ENCODE peak calls at places on chromosome 2, in four cellular contexts. One of them, this sample, is unnamed.

GRCh38 chr2:135299656-135300244 is 231.3 kb downstream of the ZRANB3 start:
- DNase-seq in K562: no peak
- DNase-seq in HepG2: no peak
- DNase-seq in GM12878: peak
- DNase-seq in this sample: no peak

GRCh38 chr2:187577310-187577709 is 23.1 kb upstream of the TFPI start:
- DNase-seq in K562: no peak
- DNase-seq in HepG2: peak
- DNase-seq in GM12878: no peak
- DNase-seq in this sample: no peak

GRCh38 chr2:171013851-171014250 is 84.8 kb downstream of the GORASP2 start:
- DNase-seq in K562: no peak
- DNase-seq in HepG2: no peak
- DNase-seq in GM12878: no peak
- DNase-seq in this sample: no peak

GRCh38 chr2:231554327-231554726 is 24.1 kb upstream of the NMUR1 start:
- DNase-seq in K562: no peak
- DNase-seq in HepG2: no peak
- DNase-seq in GM12878: no peak
- DNase-seq in this sample: no peak

GRCh38 chr2:124258481-124258880 is 233.4 kb downstream of the CNTNAP5 start:
- DNase-seq in K562: no peak
- DNase-seq in HepG2: no peak
- DNase-seq in GM12878: no peak
- DNase-seq in this sample: no peak

GRCh38 chr2:85539361-85540130 is 578 bp downstream of the MAT2A start:
- DNase-seq in K562: peak
- DNase-seq in HepG2: peak
- DNase-seq in GM12878: peak
- DNase-seq in this sample: peak

GRCh38 chr2:10668402-10669012 is 21.3 kb downstream of the NOL10 start:
- DNase-seq in K562: peak
- DNase-seq in HepG2: peak
- DNase-seq in GM12878: peak
- DNase-seq in this sample: no peak

GRCh38 chr2:65896446-65896845 is 464.0 kb upstream of the SPRED2 start:
- DNase-seq in K562: no peak
- DNase-seq in HepG2: no peak
- DNase-seq in GM12878: no peak
- DNase-seq in this sample: no peak

GRCh38 chr2:42770288-42771131 is 6.6 kb upstream of the OXER1 start:
- DNase-seq in K562: peak
- DNase-seq in HepG2: peak
- DNase-seq in GM12878: no peak
- DNase-seq in this sample: peak

GRCh38 chr2:225122582-225123486 is 80.6 kb upstream of the DOCK10 start:
- DNase-seq in K562: peak
- DNase-seq in HepG2: no peak
- DNase-seq in GM12878: no peak
- DNase-seq in this sample: peak

GRCh38 chr2:134154269-134154668 is 99.6 kb upstream of the MGAT5 start:
- DNase-seq in K562: peak
- DNase-seq in HepG2: no peak
- DNase-seq in GM12878: peak
- DNase-seq in this sample: no peak

GRCh38 chr2:39718483-39718882 is 52.8 kb downstream of the TMEM178A start:
- DNase-seq in K562: no peak
- DNase-seq in HepG2: peak
- DNase-seq in GM12878: no peak
- DNase-seq in this sample: no peak

GRCh38 chr2:219719521-219719920 is 92.1 kb downstream of the SLC4A3 start:
- DNase-seq in K562: no peak
- DNase-seq in HepG2: no peak
- DNase-seq in GM12878: no peak
- DNase-seq in this sample: no peak

GRCh38 chr2:241817126-241817820 is 8.3 kb downstream of the NEU4 start:
- DNase-seq in K562: no peak
- DNase-seq in HepG2: no peak
- DNase-seq in GM12878: no peak
- DNase-seq in this sample: no peak

GRCh38 chr2:220226076-220226475 is 598.6 kb downstream of the SLC4A3 start:
- DNase-seq in K562: no peak
- DNase-seq in HepG2: no peak
- DNase-seq in GM12878: no peak
- DNase-seq in this sample: no peak

GRCh38 chr2:111930875-111931274 is 32.5 kb downstream of the MERTK start:
- DNase-seq in K562: no peak
- DNase-seq in HepG2: no peak
- DNase-seq in GM12878: peak
- DNase-seq in this sample: no peak

GRCh38 chr2:16189019-16189850 is 248.9 kb downstream of the MYCN start:
- DNase-seq in K562: no peak
- DNase-seq in HepG2: no peak
- DNase-seq in GM12878: no peak
- DNase-seq in this sample: no peak

GRCh38 chr2:100944617-100945432 is 57.3 kb upstream of the RPL31 start:
- DNase-seq in K562: no peak
- DNase-seq in HepG2: no peak
- DNase-seq in GM12878: no peak
- DNase-seq in this sample: no peak

GRCh38 chr2:224084266-224084892 is 45.3 kb upstream of the SERPINE2 start:
- DNase-seq in K562: peak
- DNase-seq in HepG2: no peak
- DNase-seq in GM12878: no peak
- DNase-seq in this sample: no peak

GRCh38 chr2:169815849-169816248 is 8.9 kb downstream of the METTL5 start:
- DNase-seq in K562: no peak
- DNase-seq in HepG2: peak
- DNase-seq in GM12878: no peak
- DNase-seq in this sample: no peak

GRCh38 chr2:120511546-120512320 is 165.8 kb downstream of the INHBB start:
- DNase-seq in K562: no peak
- DNase-seq in HepG2: no peak
- DNase-seq in GM12878: no peak
- DNase-seq in this sample: no peak

GRCh38 chr2:219419331-219420197 is 1.4 kb downstream of the DES start:
- DNase-seq in K562: peak
- DNase-seq in HepG2: no peak
- DNase-seq in GM12878: no peak
- DNase-seq in this sample: no peak

GRCh38 chr2:109185801-109186570 is 57.0 kb downstream of the SH3RF3 start:
- DNase-seq in K562: no peak
- DNase-seq in HepG2: no peak
- DNase-seq in GM12878: no peak
- DNase-seq in this sample: no peak

GRCh38 chr2:6747433-6747832 is 118.3 kb downstream of the CMPK2 start:
- DNase-seq in K562: no peak
- DNase-seq in HepG2: no peak
- DNase-seq in GM12878: no peak
- DNase-seq in this sample: no peak

GRCh38 chr2:159088906-159089305 is 120.5 kb downstream of the TANC1 start:
- DNase-seq in K562: no peak
- DNase-seq in HepG2: no peak
- DNase-seq in GM12878: no peak
- DNase-seq in this sample: no peak

GRCh38 chr2:25483584-25484266 is 142.0 kb upstream of the DNMT3A start:
- DNase-seq in K562: no peak
- DNase-seq in HepG2: no peak
- DNase-seq in GM12878: no peak
- DNase-seq in this sample: no peak

GRCh38 chr2:104863229-104863584 is 9.3 kb downstream of the POU3F3 start:
- DNase-seq in K562: no peak
- DNase-seq in HepG2: no peak
- DNase-seq in GM12878: no peak
- DNase-seq in this sample: no peak

GRCh38 chr2:191318037-191318728 is 73.0 kb downstream of the MYO1B start:
- DNase-seq in K562: no peak
- DNase-seq in HepG2: no peak
- DNase-seq in GM12878: no peak
- DNase-seq in this sample: no peak

GRCh38 chr2:97662386-97662894 is 1.4 kb downstream of the ACTR1B start:
- DNase-seq in K562: no peak
- DNase-seq in HepG2: no peak
- DNase-seq in GM12878: no peak
- DNase-seq in this sample: no peak

GRCh38 chr2:27255660-27256059 is 7.2 kb downstream of the SLC30A3 start:
- DNase-seq in K562: no peak
- DNase-seq in HepG2: no peak
- DNase-seq in GM12878: no peak
- DNase-seq in this sample: no peak

GRCh38 chr2:238560234-238560633 is 133.5 kb downstream of the ASB1 start:
- DNase-seq in K562: no peak
- DNase-seq in HepG2: peak
- DNase-seq in GM12878: no peak
- DNase-seq in this sample: no peak

GRCh38 chr2:30040147-30040546 is 106.7 kb upstream of the YPEL5 start:
- DNase-seq in K562: no peak
- DNase-seq in HepG2: no peak
- DNase-seq in GM12878: no peak
- DNase-seq in this sample: no peak

GRCh38 chr2:26245231-26245732 is 543 bp downstream of the HADHB start:
- DNase-seq in K562: peak
- DNase-seq in HepG2: peak
- DNase-seq in GM12878: peak
- DNase-seq in this sample: no peak

GRCh38 chr2:112788653-112789052 is 4.4 kb upstream of the IL1A start:
- DNase-seq in K562: peak
- DNase-seq in HepG2: no peak
- DNase-seq in GM12878: no peak
- DNase-seq in this sample: no peak

DNA sequence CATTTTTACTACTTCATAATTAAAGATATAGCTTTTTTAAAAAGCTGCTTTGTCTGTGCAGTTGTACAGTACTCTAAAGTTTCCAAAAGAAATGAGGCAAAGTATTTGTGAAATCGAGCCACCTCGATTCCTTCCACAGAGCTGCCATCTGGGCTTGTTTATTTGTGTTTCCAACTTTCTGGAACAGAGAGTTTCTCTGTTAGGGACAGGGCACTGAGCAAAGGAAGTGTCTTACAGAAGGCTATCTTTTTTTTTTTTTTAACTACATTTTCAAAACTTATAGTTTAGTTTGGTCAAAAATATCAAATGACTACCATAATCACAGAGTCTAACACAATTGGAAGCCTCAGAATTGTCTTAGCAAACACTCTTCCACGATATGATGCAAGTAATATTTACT is 841 bp downstream of the RFTN2 start:
- DNase-seq in K562: no peak
- DNase-seq in HepG2: no peak
- DNase-seq in GM12878: no peak
- DNase-seq in this sample: no peak
- TF ChIP-seq CBX5 in K562: no peak
- TF ChIP-seq CBX5 in HepG2: no peak
- TF ChIP-seq CBX5 in GM12878: no peak
- TF ChIP-seq CBX5 in this sample: no peak

DNA sequence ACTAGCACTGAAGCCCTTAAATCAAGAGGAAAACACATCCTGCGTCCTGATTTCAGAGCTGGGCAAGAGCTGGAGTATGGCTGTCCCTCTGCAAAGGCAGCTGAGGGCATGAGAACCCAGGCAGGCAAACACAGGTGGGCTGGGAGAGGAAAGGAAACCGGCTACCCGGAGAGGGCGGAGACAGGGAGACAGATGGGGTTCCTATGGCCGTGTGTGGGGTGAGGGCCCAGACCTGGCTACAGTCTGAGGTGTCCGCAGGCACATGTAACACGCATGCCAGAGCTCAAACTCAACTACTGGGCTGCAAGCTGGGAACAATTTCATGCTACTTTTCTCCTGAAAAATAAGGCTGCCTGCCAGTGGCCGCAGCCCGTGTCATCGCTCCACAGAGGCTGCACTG is 2.7 kb downstream of the COPS9 start:
- DNase-seq in K562: no peak
- DNase-seq in HepG2: no peak
- DNase-seq in GM12878: no peak
- DNase-seq in this sample: no peak
- TF ChIP-seq CBX5 in K562: no peak
- TF ChIP-seq CBX5 in HepG2: no peak
- TF ChIP-seq CBX5 in GM12878: no peak
- TF ChIP-seq CBX5 in this sample: no peak

GRCh38 chr2:96315400-96316071 is 9.6 kb upstream of the ITPRIPL1 start:
- DNase-seq in K562: no peak
- DNase-seq in HepG2: peak
- DNase-seq in GM12878: no peak
- DNase-seq in this sample: no peak
- TF ChIP-seq CBX5 in K562: no peak
- TF ChIP-seq CBX5 in HepG2: no peak
- TF ChIP-seq CBX5 in GM12878: no peak
- TF ChIP-seq CBX5 in this sample: no peak

DNA sequence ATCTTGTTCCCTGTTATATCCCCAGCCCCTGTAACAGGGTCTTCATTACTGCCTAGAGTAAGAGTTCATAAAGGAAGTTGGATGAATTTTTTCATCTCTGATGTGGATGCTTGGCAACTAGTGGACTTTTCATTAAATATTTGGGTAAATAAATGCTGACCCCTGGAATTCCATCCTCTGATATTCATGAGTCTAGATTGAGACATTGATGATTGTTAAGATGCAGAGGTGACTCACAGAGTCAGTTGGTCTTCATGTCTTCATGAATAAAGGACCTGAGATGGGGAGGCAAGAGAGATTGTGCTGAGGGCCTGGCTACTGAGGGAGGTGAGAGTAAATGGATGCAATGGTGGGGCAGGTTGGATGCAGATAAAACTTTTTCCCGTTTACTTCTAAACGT is 132.7 kb upstream of the NT5C1B start:
- DNase-seq in K562: no peak
- DNase-seq in HepG2: no peak
- DNase-seq in GM12878: no peak
- DNase-seq in this sample: no peak
- TF ChIP-seq CBX5 in K562: no peak
- TF ChIP-seq CBX5 in HepG2: no peak
- TF ChIP-seq CBX5 in GM12878: no peak
- TF ChIP-seq CBX5 in this sample: no peak

DNA sequence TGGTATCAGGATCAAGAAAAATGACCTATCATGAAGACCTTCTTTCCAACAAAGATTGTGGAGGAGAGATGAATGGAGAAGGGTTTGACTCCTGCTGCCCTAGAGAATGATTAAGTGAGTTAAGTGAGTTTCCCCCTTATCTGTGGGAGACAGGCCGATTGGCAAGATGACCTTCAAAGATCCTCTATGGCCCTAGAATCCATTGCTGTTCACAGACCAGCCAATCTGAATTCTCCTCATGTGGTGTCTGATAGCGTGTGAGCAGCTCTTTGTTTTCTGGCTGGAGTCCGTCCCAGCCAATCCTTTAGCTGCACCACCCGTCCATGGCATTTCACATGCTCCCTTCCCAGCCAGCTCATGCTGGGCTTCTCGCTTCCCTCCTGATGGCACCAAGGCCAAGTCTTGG is 79.4 kb downstream of the MARCHF4 start:
- DNase-seq in K562: peak
- DNase-seq in HepG2: no peak
- DNase-seq in GM12878: no peak
- DNase-seq in this sample: no peak
- TF ChIP-seq CBX5 in K562: no peak
- TF ChIP-seq CBX5 in HepG2: no peak
- TF ChIP-seq CBX5 in GM12878: no peak
- TF ChIP-seq CBX5 in this sample: no peak

GRCh38 chr2:61090386-61090921 is 24.8 kb downstream of the SANBR start:
- DNase-seq in K562: no peak
- DNase-seq in HepG2: peak
- DNase-seq in GM12878: no peak
- DNase-seq in this sample: no peak
- TF ChIP-seq CBX5 in K562: no peak
- TF ChIP-seq CBX5 in HepG2: peak
- TF ChIP-seq CBX5 in GM12878: no peak
- TF ChIP-seq CBX5 in this sample: no peak

This sample was measured in H1.